ENCODE peak calls at places on chromosomes 5 and 9, in nine cellular contexts. E is Right ventricle myocardium superior; K is CD8-positive, alpha-beta T cell; T is effector memory CD8-positive, alpha-beta T cell; H is stimulated activated naive B cell treated with anti-CD40 and anti-IgM and Interleukin-4, amounts not matched to agents 10 μg/mL and 1 μg/mL and 100 μg/mL, for 72 hours; J is SIG-M5; Q is GF-D8; A is cardiac muscle cell; S is endothelial cell. Y is an unnamed sample.

GRCh38 chr9:127109212-127109711 is 13.2 kb downstream of the ANGPTL2 start:
- DNase-seq in E (no peak), K (no peak), T (no peak), H (no peak), J (no peak), Q (no peak), A (no peak), S (no peak), Y (no peak)

GRCh38 chr5:55773057-55773456 is 35.2 kb downstream of the DDX4 start:
- DNase-seq in E (no peak), K (no peak), T (no peak), H (no peak), J (no peak), Q (no peak), A (no peak), S (no peak), Y (no peak)

GRCh38 chr5:151454166-151454565 is 6.8 kb downstream of the SLC36A1 start:
- DNase-seq in E (peak; percentile 45), K (no peak), T (no peak), H (no peak), J (no peak), Q (no peak), A (peak; percentile 23), S (no peak), Y (no peak)

GRCh38 chr9:14158911-14159310 is 155.0 kb downstream of the NFIB start:
- DNase-seq in E (no peak), K (no peak), T (no peak), H (no peak), J (no peak), Q (no peak), A (no peak), S (no peak), Y (no peak)

GRCh38 chr5:68216737-68217231 is 1.2 kb downstream of the PIK3R1 start:
- DNase-seq in E (no peak), K (no peak), T (no peak), H (no peak), J (no peak), Q (no peak), A (no peak), S (peak; percentile 7), Y (no peak)

GRCh38 chr9:19533373-19533772 is 124.6 kb downstream of the ACER2 start:
- DNase-seq in E (no peak), K (no peak), T (no peak), H (no peak), J (no peak), Q (no peak), A (no peak), S (no peak), Y (no peak)

GRCh38 chr5:40386293-40386692 is 293.4 kb upstream of the PTGER4 start:
- DNase-seq in E (no peak), K (no peak), T (peak; percentile 35), H (peak; percentile 37), J (peak; percentile 49), Q (peak; percentile 67), A (no peak), S (no peak), Y (peak; percentile 73)

GRCh38 chr9:89893886-89894285 is 289.1 kb downstream of the GADD45G start:
- DNase-seq in E (no peak), K (no peak), T (no peak), H (no peak), J (no peak), Q (no peak), A (no peak), S (no peak), Y (no peak)

GRCh38 chr5:81247441-81247972 is 14.4 kb downstream of the CKMT2 start:
- DNase-seq in E (no peak), K (no peak), T (no peak), H (no peak), J (no peak), Q (no peak), A (no peak), S (no peak), Y (no peak)

GRCh38 chr5:51386916-51387853 is 3.9 kb downstream of the ISL1 start:
- DNase-seq in E (no peak), K (no peak), T (no peak), H (no peak), J (no peak), Q (no peak), A (peak; percentile 36), S (no peak), Y (no peak)

GRCh38 chr9:92762781-92763708 is 1.6 kb downstream of the BICD2 start:
- DNase-seq in E (no peak), K (no peak), T (no peak), H (no peak), J (no peak), Q (no peak), A (no peak), S (no peak), Y (no peak)

GRCh38 chr5:60674670-60675069 is 25.3 kb downstream of the DEPDC1B start:
- DNase-seq in E (no peak), K (no peak), T (no peak), H (no peak), J (no peak), Q (no peak), A (no peak), S (no peak), Y (no peak)

GRCh38 chr5:142225141-142225540 is 99.7 kb downstream of the SPRY4 start:
- DNase-seq in E (no peak), K (no peak), T (no peak), H (no peak), J (no peak), Q (no peak), A (no peak), S (no peak), Y (no peak)

GRCh38 chr5:32942225-32942989 is 231.3 kb downstream of the NPR3 start:
- DNase-seq in E (no peak), K (no peak), T (no peak), H (peak; percentile 5), J (no peak), Q (no peak), A (peak; percentile 57), S (no peak), Y (no peak)

GRCh38 chr9:8899541-8899940 is 1100.0 kb upstream of the DMAC1 start:
- DNase-seq in E (no peak), K (no peak), T (no peak), H (no peak), J (no peak), Q (no peak), A (no peak), S (no peak), Y (no peak)

GRCh38 chr9:136551401-136552116 is 5.7 kb upstream of the NOTCH1 start:
- DNase-seq in E (peak; percentile 85), K (no peak), T (no peak), H (peak; percentile 64), J (no peak), Q (no peak), A (no peak), S (no peak), Y (no peak)

GRCh38 chr9:136796238-136796774 is at the start of gene CCDC183:
- DNase-seq in E (no peak), K (no peak), T (no peak), H (no peak), J (no peak), Q (no peak), A (no peak), S (no peak), Y (no peak)

GRCh38 chr9:102225806-102226441 is 487.5 kb upstream of the GRIN3A start:
- DNase-seq in E (no peak), K (no peak), T (no peak), H (no peak), J (no peak), Q (no peak), A (no peak), S (no peak), Y (no peak)

GRCh38 chr5:1517838-1518237 is 5.9 kb downstream of the LPCAT1 start:
- DNase-seq in E (peak; percentile 40), K (no peak), T (no peak), H (no peak), J (no peak), Q (no peak), A (no peak), S (no peak), Y (no peak)

GRCh38 chr5:136424835-136425694 is 59.7 kb upstream of the TRPC7 start:
- DNase-seq in E (peak; percentile 76), K (peak; percentile 3), T (peak; percentile 40), H (no peak), J (no peak), Q (no peak), A (peak; percentile 88), S (peak; percentile 93), Y (peak; percentile 33)

GRCh38 chr9:120374239-120374638 is 205.7 kb downstream of the CDK5RAP2 start:
- DNase-seq in E (no peak), K (no peak), T (no peak), H (no peak), J (no peak), Q (no peak), A (no peak), S (no peak), Y (no peak)

GRCh38 chr5:68661237-68661636 is 432.6 kb upstream of the SLC30A5 start:
- DNase-seq in E (no peak), K (no peak), T (no peak), H (no peak), J (no peak), Q (no peak), A (no peak), S (peak; percentile 29), Y (no peak)

GRCh38 chr5:83000448-83000847 is 76.7 kb downstream of the TMEM167A start:
- DNase-seq in E (no peak), K (no peak), T (no peak), H (no peak), J (no peak), Q (no peak), A (no peak), S (no peak), Y (no peak)

GRCh38 chr5:178432421-178433272 is 157.5 kb downstream of the COL23A1 start:
- DNase-seq in E (no peak), K (no peak), T (no peak), H (no peak), J (no peak), Q (no peak), A (no peak), S (no peak), Y (no peak)